ENCODE peak calls at places on chromosomes 4 and X, in four cellular contexts. K, A, E and G are unnamed samples.

GRCh38 chrX:120768681-120769080 is 107.0 kb downstream of the CT47B1 start:
- DNase-seq in K (no peak), E (no peak), A (peak; percentile 35), G (no peak)

GRCh38 chr4:77120888-77121508 is 36.0 kb upstream of the CCNG2 start:
- DNase-seq in E (no peak), A (no peak), K (peak; percentile 31), G (peak; percentile 58)

GRCh38 chr4:13710486-13710885 is 83.0 kb upstream of the BOD1L1 start:
- DNase-seq in K (no peak), A (no peak), E (no peak), G (no peak)

GRCh38 chrX:10017866-10018265 is 50.7 kb downstream of the CLDN34 start:
- DNase-seq in K (no peak), E (no peak), A (peak; percentile 65), G (peak; percentile 76)

GRCh38 chrX:154409222-154409871 is at the start of gene DNASE1L1:
- DNase-seq in A (peak; percentile 87), K (peak; percentile 97), E (peak; percentile 81), G (peak; percentile 96)

GRCh38 chrX:22234380-22234779 is 38.3 kb upstream of the CBLL2 start:
- DNase-seq in A (no peak), E (no peak), K (no peak), G (no peak)

GRCh38 chr4:13445841-13446790 is 38.0 kb downstream of the RAB28 start:
- DNase-seq in E (no peak), A (no peak), K (peak; percentile 73), G (peak; percentile 91)

GRCh38 chrX:41779058-41779564 is 55.1 kb downstream of the GPR82 start:
- DNase-seq in E (no peak), K (no peak), A (peak; percentile 85), G (no peak)

GRCh38 chr4:24884925-24885324 is 27.9 kb downstream of the CCDC149 start:
- DNase-seq in E (no peak), K (no peak), A (no peak), G (no peak)

GRCh38 chrX:111200327-111200726 is 70.0 kb downstream of the CAPN6 start:
- DNase-seq in K (no peak), A (no peak), E (no peak), G (no peak)
- H2BK15ac ChIP-seq in K (no peak overlapping the region), A (no peak overlapping the region), E (no peak overlapping the region), G (no peak overlapping the region)

GRCh38 chr4:81508786-81509574 is 37.3 kb upstream of the RASGEF1B start:
- DNase-seq in A (no peak), K (no peak), E (no peak), G (no peak)
- H4K5ac ChIP-seq in A (no peak overlapping the region), K (no peak overlapping the region), E (no peak overlapping the region), G (no peak overlapping the region)

GRCh38 chr4:176319704-176320339 is at the start of gene SPCS3:
- DNase-seq in E (peak; percentile 79), K (peak; percentile 93), A (peak; percentile 91), G (peak; percentile 97)
- H2BK15ac ChIP-seq in E (peak within 1 kb of the TSS; percentile 90), K (no peak within 1 kb of the TSS), A (peak within 1 kb of the TSS; percentile 57), G (no peak within 1 kb of the TSS)

DNA sequence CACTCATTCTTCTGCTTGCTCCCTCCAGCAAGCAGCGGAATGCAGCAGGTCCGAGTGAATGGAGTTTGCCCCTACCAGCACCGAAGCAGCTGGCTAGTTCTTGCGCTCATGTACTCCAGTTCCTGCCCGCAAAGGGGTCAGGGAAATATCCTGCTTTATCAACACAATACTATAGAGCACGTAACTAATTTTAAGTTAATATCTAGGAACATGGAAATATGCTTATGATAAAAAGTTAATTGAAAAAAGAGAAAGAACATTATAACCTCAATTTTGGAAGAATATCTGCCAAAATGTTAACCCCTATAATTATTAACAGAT is 195.6 kb downstream of the SNCA start:
- DNase-seq in E (no peak), K (no peak), A (no peak), G (no peak)
- H4K5ac ChIP-seq in E (no peak overlapping the region), K (no peak overlapping the region), A (no peak overlapping the region), G (no peak overlapping the region)

GRCh38 chr4:635851-636627 is 10.7 kb downstream of the PDE6B start:
- DNase-seq in E (no peak), A (no peak), K (peak; percentile 20), G (no peak)
- H2BK15ac ChIP-seq in E (no peak overlapping the region), A (no peak overlapping the region), K (no peak overlapping the region), G (no peak overlapping the region)

DNA sequence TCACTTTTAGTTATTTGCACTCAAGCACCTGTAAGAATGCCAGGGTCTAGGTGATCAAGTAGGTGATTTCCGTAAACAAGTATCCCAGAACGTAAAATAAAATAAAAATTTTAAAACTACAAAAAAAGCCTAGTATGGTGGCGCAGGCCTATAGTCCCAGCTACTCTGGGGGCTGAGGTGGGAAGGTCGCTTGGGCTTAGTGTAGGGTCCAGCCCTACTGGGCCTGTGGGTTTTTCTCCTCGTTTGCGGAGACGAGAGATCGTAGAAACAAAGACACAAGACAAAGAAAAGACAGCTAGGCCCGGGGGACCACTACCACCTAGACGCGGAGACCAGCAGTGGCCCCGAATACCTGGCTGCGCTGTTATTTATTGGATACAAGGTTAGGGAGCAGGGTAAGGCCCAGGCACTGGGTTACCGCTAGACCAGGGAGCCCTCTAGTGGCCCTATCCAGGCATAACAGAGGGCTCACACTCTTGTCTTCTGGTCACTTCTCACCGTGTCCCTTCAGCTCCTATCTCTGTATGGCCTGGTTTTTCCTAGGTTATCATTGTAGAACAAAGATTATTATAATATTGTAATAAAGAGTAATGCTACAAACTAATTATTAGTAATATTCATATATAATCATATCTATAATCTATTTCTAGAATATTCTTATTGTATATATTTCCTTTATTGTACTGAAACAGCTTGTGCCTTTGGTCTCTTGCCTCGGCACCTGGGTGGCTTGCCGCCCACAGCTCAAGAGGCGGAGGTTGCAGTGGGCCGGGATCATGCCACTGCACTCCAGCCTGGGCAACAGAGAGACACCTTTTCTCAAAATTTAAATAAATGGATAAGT is 38.4 kb downstream of the SAGE1 start:
- DNase-seq in K (peak; percentile 63), A (peak; percentile 24), E (peak; percentile 10), G (peak; percentile 47)
- H4K5ac ChIP-seq in K (no peak overlapping the region), A (no peak overlapping the region), E (no peak overlapping the region), G (no peak overlapping the region)

DNA sequence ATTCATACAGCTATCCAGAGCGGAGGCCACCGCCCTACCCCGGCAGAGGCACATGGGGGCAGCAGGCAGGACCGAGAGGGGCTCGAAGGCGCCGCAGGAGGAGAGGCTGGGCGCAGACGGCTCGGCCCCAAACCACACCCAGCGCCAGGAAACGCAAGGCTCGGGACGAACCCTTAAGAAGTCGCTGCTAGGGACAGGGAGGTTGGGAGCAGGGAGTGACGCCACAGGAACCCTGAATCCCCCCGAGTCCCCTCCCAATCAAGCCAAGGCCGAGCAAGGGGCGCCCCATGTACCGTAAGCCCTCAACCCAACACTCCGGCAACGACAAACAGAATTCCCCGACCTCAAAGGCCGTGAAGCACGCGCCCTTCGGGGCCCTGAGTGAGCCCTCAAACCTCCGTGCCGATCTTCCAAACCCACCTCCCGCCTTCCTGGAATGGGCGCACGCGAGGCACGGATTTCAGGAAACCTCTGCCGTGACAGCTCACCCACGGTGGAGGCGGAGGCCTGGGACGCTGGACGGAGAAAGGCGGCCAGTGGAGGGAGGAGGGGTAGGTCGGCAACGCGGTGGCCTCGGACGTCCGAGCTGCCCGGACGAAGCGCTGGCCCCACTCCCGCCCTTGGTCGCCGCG is 1.8 kb downstream of the ZFYVE28 start:
- DNase-seq in A (no peak), E (no peak), K (peak; percentile 81), G (peak; percentile 80)
- H2BK15ac ChIP-seq in A (no peak overlapping the region), E (peak overlapping the region; percentile 72), K (no peak overlapping the region), G (no peak overlapping the region)

GRCh38 chr4:87103086-87103485 is 117.3 kb downstream of the KLHL8 start:
- DNase-seq in K (no peak), A (no peak), E (no peak), G (no peak)
- H4K5ac ChIP-seq in K (no peak overlapping the region), A (no peak overlapping the region), E (no peak overlapping the region), G (no peak overlapping the region)